ENCODE peak calls at places on chromosomes 7 and 10, in ten cellular contexts. A is left lung; S is lung; H is stomach; M is CD8-positive, alpha-beta T cell; Z is neural progenitor cell; X is transverse colon; U is psoas muscle; F is spleen; P is AG04450. N is an unnamed sample.

GRCh38 chr10:49184642-49185111 is 3.5 kb downstream of the TMEM273 start:
- DNase-seq in X (no peak), S (peak; percentile 23), M (no peak), A (no peak), Z (no peak), U (no peak), F (no peak), P (no peak), H (no peak), N (no peak)

GRCh38 chr10:61066661-61067353 is 122.8 kb upstream of the RHOBTB1 start:
- DNase-seq in M (no peak), H (peak; percentile 34), X (no peak), S (no peak), Z (no peak), P (no peak), A (no peak), U (no peak), F (no peak), N (no peak)

GRCh38 chr10:81575007-81575406 is 300.0 kb upstream of the NRG3 start:
- DNase-seq in X (no peak), Z (no peak), U (no peak), A (no peak), P (no peak), F (no peak), S (no peak), M (no peak), H (no peak), N (no peak)

GRCh38 chr7:25456467-25457171 is 228.3 kb upstream of the NPVF start:
- DNase-seq in Z (peak; percentile 6), S (no peak), H (peak; percentile 60), P (no peak), A (no peak), X (peak; percentile 39), U (peak; percentile 50), M (no peak), F (no peak), N (no peak)

GRCh38 chr10:95384011-95384704 is 93.4 kb upstream of the PDLIM1 start:
- DNase-seq in S (no peak), P (no peak), H (no peak), F (no peak), X (no peak), M (no peak), U (no peak), A (no peak), Z (no peak), N (no peak)

GRCh38 chr7:43385856-43386255 is 197.1 kb upstream of the STK17A start:
- DNase-seq in P (no peak), X (no peak), F (no peak), U (no peak), M (no peak), S (no peak), Z (no peak), H (no peak), A (no peak), N (no peak)

GRCh38 chr10:131850490-131850880 is 50.3 kb upstream of the PPP2R2D start:
- DNase-seq in F (no peak), X (no peak), S (no peak), M (no peak), P (no peak), U (no peak), H (no peak), A (no peak), Z (no peak), N (no peak)

GRCh38 chr7:98123073-98123696 is 16.5 kb downstream of the LMTK2 start:
- DNase-seq in P (no peak), U (no peak), H (no peak), F (no peak), M (no peak), A (no peak), S (no peak), Z (no peak), X (no peak), N (no peak)

GRCh38 chr7:100825215-100825671 is 2.1 kb downstream of the EPHB4 start:
- DNase-seq in M (no peak), U (peak; percentile 55), P (no peak), Z (peak; percentile 30), F (peak; percentile 83), X (no peak), H (no peak), S (no peak), A (no peak), N (no peak)

GRCh38 chr7:100829150-100829716 is 1.9 kb upstream of the EPHB4 start:
- DNase-seq in H (peak; percentile 76), S (no peak), Z (no peak), U (peak; percentile 64), F (peak; percentile 82), M (no peak), P (no peak), A (no peak), X (no peak), N (no peak)

GRCh38 chr7:100826546-100827329 is 585 bp downstream of the EPHB4 start:
- DNase-seq in H (no peak), M (no peak), Z (peak; percentile 61), U (peak; percentile 46), P (no peak), X (no peak), S (no peak), F (no peak), A (no peak), N (peak; percentile 7)

GRCh38 chr7:100825760-100826545 is 1.4 kb downstream of the EPHB4 start:
- DNase-seq in X (no peak), H (no peak), P (no peak), F (no peak), M (no peak), S (no peak), U (peak; percentile 24), Z (peak; percentile 69), A (no peak), N (peak; percentile 17)

DNA sequence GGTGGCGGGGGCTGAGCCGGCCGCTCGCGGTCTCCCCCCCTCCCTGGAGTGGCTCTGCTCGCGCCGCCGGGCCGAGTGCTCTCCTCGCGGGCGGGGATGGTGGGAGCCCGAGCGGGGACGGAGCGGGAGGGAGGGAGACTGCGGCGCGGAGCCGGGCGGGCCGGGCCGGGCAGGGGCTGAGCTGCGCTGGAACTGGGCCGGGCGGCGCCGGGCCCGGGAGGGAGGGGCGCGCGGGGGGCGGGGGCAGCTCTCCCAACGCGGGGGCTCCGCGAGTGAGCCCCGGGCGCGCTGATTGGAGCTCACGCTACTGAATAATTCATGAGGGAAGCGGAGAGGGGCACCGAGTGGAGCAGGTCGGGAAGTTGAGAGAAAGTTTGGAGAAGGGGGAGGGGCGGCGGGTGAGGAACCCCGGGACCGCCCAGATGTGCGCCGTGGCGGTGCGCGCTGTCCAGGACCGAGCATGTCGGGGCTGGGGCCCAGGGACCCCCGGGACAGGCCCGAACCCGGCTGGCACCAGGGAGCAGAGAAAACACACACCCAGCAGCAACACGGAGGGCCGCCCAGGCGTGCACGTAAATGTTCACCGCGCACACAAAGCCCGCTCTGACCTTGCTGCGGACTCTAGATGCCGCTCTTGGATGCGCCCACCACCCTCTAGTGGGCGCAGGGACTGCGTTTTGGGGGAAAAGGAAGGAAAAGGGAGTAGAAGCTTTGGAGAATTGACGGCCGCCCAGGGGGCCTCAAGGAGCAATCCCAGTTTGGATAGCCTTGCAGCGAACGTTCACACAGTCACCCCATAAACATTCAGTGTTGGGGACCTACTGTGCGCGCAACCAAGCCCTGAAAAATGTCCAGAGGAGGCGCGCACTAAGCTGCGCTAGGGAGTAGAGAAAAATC is at the start of gene EPHB4:
- DNase-seq in H (peak; percentile 85), X (peak; percentile 83), U (peak; percentile 72), M (no peak), P (peak; percentile 72), A (peak; percentile 87), S (peak; percentile 80), F (peak; percentile 87), Z (peak; percentile 95), N (peak; percentile 65)
- TF ChIP-seq CTCF in H (no peak), X (no peak), U (no peak), M (no peak), P (peak; percentile 73), A (no peak), S (no peak), F (no peak), Z (peak; percentile 70), N (peak; percentile 64)

GRCh38 chr7:15609287-15609686 is 47.5 kb upstream of the AGMO start:
- DNase-seq in X (no peak), H (no peak), U (no peak), M (no peak), Z (no peak), P (no peak), S (no peak), A (no peak), F (no peak), N (no peak)

GRCh38 chr7:15604166-15604565 is 42.4 kb upstream of the AGMO start:
- DNase-seq in X (no peak), Z (no peak), S (no peak), A (no peak), H (no peak), U (no peak), P (no peak), M (no peak), F (no peak), N (no peak)

GRCh38 chr7:15606561-15606960 is 44.7 kb upstream of the AGMO start:
- DNase-seq in P (no peak), A (no peak), M (no peak), S (no peak), X (no peak), Z (no peak), F (no peak), U (no peak), H (no peak), N (no peak)

GRCh38 chr7:15612205-15612604 is 50.4 kb upstream of the AGMO start:
- DNase-seq in S (no peak), X (no peak), M (no peak), F (no peak), U (no peak), A (no peak), P (no peak), H (no peak), Z (no peak), N (no peak)

GRCh38 chr7:15607541-15608210 is 45.9 kb upstream of the AGMO start:
- DNase-seq in U (no peak), H (no peak), P (no peak), A (no peak), Z (no peak), X (no peak), F (no peak), S (no peak), M (no peak), N (no peak)
- H3K4me3 ChIP-seq in U (no peak overlapping the region), H (no peak overlapping the region), P (no peak overlapping the region), A (no peak overlapping the region), Z (no peak overlapping the region), X (no peak overlapping the region), F (no peak overlapping the region), S (no peak overlapping the region), M (no peak overlapping the region), N (no peak overlapping the region)

GRCh38 chr7:48109848-48110663 is 21.0 kb downstream of the UPP1 start:
- DNase-seq in S (peak; percentile 84), X (peak; percentile 91), U (peak; percentile 83), Z (peak; percentile 70), H (peak; percentile 86), A (peak; percentile 74), M (peak; percentile 94), P (no peak), F (peak; percentile 93), N (peak; percentile 44)
- H3K27ac ChIP-seq in S (no peak overlapping the region), X (no peak overlapping the region), U (no peak overlapping the region), Z (no peak overlapping the region), H (no peak overlapping the region), A (peak overlapping the region; percentile 37), M (no peak overlapping the region), P (no peak overlapping the region), F (peak overlapping the region; percentile 50), N (no peak overlapping the region)

DNA sequence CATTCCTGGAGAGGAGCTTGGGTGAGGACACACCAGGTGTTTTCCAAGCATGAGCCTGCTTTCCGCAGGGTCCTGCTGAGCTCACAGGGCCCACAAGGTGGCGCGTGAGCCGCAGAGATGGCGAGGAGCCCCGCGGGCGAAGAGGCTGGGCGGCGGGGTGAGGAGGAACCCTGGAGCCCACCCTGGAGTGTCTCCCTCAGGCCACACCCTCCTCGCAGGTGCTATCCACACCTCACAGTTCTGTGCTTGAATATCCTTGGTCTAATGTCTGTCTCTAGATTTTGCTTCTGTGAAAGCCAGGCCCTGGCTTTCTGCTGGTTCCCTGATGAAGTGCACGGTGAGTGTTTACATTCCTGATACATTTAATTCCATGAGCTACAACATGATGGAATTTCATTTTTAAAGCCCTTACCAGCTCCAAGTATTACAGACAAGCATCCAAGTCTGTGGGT is 433.6 kb downstream of the ACTR3B start:
- DNase-seq in S (peak; percentile 33), X (peak; percentile 9), F (no peak), A (no peak), H (no peak), U (no peak), Z (peak; percentile 70), M (no peak), P (no peak), N (no peak)
- TF ChIP-seq CTCF in S (peak; percentile 3), X (peak; percentile 46), F (peak; percentile 57), A (peak; percentile 56), H (no peak), U (peak; percentile 45), Z (peak; percentile 82), M (no peak), P (no peak), N (peak; percentile 14)

N was measured in brain microvascular endothelial cell.